ENCODE peak calls at places on chromosomes 11 and 22, in six cellular contexts. Q, K, D, I, R and F are unnamed samples.

GRCh38 chr11:70650075-70650909 is 252.0 kb downstream of the CTTN start:
- DNase-seq in D (no peak), R (peak), K (peak), Q (peak), I (peak), F (peak)

GRCh38 chr22:22877523-22878210 is 9.9 kb upstream of the IGLL5 start:
- DNase-seq in I (peak), Q (peak), D (peak), K (peak), R (peak), F (peak)

GRCh38 chr22:45452565-45453449 is 39.3 kb downstream of the RIBC2 start:
- DNase-seq in K (peak), D (no peak), I (no peak), Q (no peak), R (peak), F (no peak)

GRCh38 chr22:46528121-46528610 is 9.3 kb downstream of the CELSR1 start:
- DNase-seq in R (no peak), K (peak), I (peak), D (no peak), Q (no peak), F (no peak)

GRCh38 chr22:28563636-28564035 is 116.0 kb downstream of the TTC28 start:
- DNase-seq in D (no peak), R (no peak), I (no peak), Q (no peak), K (no peak), F (no peak)

GRCh38 chr22:20199413-20199842 is 48.6 kb upstream of the CCDC188 start:
- DNase-seq in D (no peak), R (no peak), K (no peak), I (no peak), Q (no peak), F (no peak)

GRCh38 chr11:2155511-2155910 is 5.5 kb downstream of the INS start:
- DNase-seq in I (no peak), D (no peak), K (no peak), R (no peak), Q (no peak), F (no peak)

GRCh38 chr11:39541945-39542351 is 1917.5 kb downstream of the LRRC4C start:
- DNase-seq in R (no peak), Q (no peak), K (no peak), D (no peak), I (no peak), F (peak)

GRCh38 chr11:62142921-62143320 is 19.1 kb downstream of the INCENP start:
- DNase-seq in Q (peak), K (no peak), D (peak), I (no peak), R (no peak), F (no peak)

GRCh38 chr22:47168900-47169800 is 406.7 kb downstream of the TBC1D22A start:
- DNase-seq in R (peak), K (no peak), I (peak), Q (peak), D (peak), F (no peak)

GRCh38 chr22:22878801-22879674 is 8.6 kb upstream of the IGLL5 start:
- DNase-seq in Q (no peak), D (no peak), K (no peak), R (no peak), I (no peak), F (no peak)

GRCh38 chr11:86232556-86232955 is 12.0 kb upstream of the EED start:
- DNase-seq in R (no peak), K (no peak), Q (no peak), I (no peak), D (no peak), F (no peak)

GRCh38 chr11:86228967-86229330 is 15.6 kb upstream of the EED start:
- DNase-seq in D (no peak), I (no peak), R (no peak), Q (no peak), K (no peak), F (no peak)

GRCh38 chr11:86230921-86231320 is 13.6 kb upstream of the EED start:
- DNase-seq in Q (no peak), I (no peak), D (no peak), R (no peak), K (no peak), F (no peak)

GRCh38 chr11:86228269-86228966 is 16.1 kb upstream of the EED start:
- DNase-seq in K (no peak), D (no peak), I (no peak), R (no peak), Q (no peak), F (no peak)

GRCh38 chr11:86230196-86230813 is 14.2 kb upstream of the EED start:
- DNase-seq in Q (no peak), R (no peak), I (no peak), D (no peak), K (no peak), F (no peak)
- TF ChIP-seq CTCF in Q (no peak), R (no peak), I (no peak), D (no peak), K (peak), F (no peak)

GRCh38 chr11:124070906-124071621 is 29.9 kb upstream of the OR10G7 start:
- DNase-seq in Q (peak), K (peak), D (peak), I (peak), R (peak), F (peak)
- TF ChIP-seq CTCF in Q (peak), K (peak), D (peak), I (peak), R (peak), F (peak)

GRCh38 chr11:127136438-127136837 is 135.9 kb upstream of the KIRREL3 start:
- DNase-seq in K (no peak), R (no peak), D (no peak), Q (no peak), I (no peak), F (no peak)
- TF ChIP-seq CTCF in K (no peak), R (no peak), D (peak), Q (no peak), I (no peak), F (no peak)

DNA sequence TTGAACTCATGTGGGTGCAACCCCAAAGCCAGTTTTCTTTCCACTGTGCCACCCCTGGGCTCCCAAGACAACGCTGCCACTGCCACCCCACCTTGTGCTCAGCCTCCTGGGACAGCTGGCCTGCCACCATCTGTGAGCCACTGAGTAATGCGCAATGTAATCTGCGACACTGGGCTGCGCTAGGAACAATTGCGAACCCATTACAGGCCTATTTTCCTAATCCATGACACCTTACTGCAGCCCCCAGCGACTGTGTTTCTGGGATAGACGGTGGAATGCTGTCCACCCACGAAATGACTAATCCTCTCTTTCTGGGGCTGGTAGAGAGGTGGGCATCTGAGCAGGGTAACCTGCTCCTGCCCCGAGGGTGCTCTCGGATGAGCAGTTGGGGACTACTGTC is 22.2 kb downstream of the FLRT1 start:
- DNase-seq in K (no peak), R (no peak), I (no peak), D (no peak), Q (no peak), F (no peak)
- TF ChIP-seq CTCF in K (no peak), R (no peak), I (no peak), D (no peak), Q (no peak), F (no peak)